ENCODE peak calls at places on chromosomes 3 and 15, in five cellular contexts. Y is right lobe of liver, H is uterus, P is kidney, E is tibial nerve. U is an unnamed sample.

GRCh38 chr15:72112111-72112510 is 5.8 kb downstream of the MYO9A start:
- DNase-seq in Y (no peak), H (no peak), P (no peak), E (no peak), U (no peak)

GRCh38 chr3:181808053-181808452 is 96.3 kb downstream of the SOX2 start:
- DNase-seq in Y (no peak), H (no peak), P (no peak), E (no peak), U (no peak)

GRCh38 chr3:67947808-67948508 is 293.5 kb upstream of the SUCLG2 start:
- DNase-seq in Y (no peak), H (no peak), P (peak), E (no peak), U (peak)

GRCh38 chr3:26236991-26237682 is 385.4 kb upstream of the LRRC3B start:
- DNase-seq in Y (no peak), H (no peak), P (no peak), E (no peak), U (no peak)

GRCh38 chr3:18369561-18370185 is 55.5 kb downstream of the SATB1 start:
- DNase-seq in Y (no peak), H (no peak), P (no peak), E (no peak), U (no peak)

GRCh38 chr3:19885468-19885867 is 48.5 kb downstream of the EFHB start:
- DNase-seq in Y (no peak), H (no peak), P (no peak), E (no peak), U (no peak)

GRCh38 chr15:71114887-71115566 is at the start of gene THSD4:
- DNase-seq in Y (peak), H (peak), P (peak), E (peak), U (peak)

GRCh38 chr15:93107646-93108045 is 18.6 kb upstream of the RGMA start:
- DNase-seq in Y (no peak), H (no peak), P (no peak), E (no peak), U (no peak)

GRCh38 chr3:190340071-190340470 is 17.8 kb upstream of the CLDN1 start:
- DNase-seq in Y (no peak), H (no peak), P (no peak), E (no peak), U (no peak)

GRCh38 chr15:43776718-43777292 is at the start of gene ELL3:
- DNase-seq in Y (peak), H (peak), P (peak), E (peak), U (no peak)

GRCh38 chr3:72496055-72496690 is 352.1 kb downstream of the SHQ1 start:
- DNase-seq in Y (no peak), H (no peak), P (no peak), E (no peak), U (no peak)

GRCh38 chr3:79534732-79535131 is 233.1 kb downstream of the ROBO1 start:
- DNase-seq in Y (no peak), H (no peak), P (no peak), E (no peak), U (no peak)

GRCh38 chr3:66938338-66938963 is 59.7 kb upstream of the KBTBD8 start:
- DNase-seq in Y (no peak), H (no peak), P (no peak), E (no peak), U (no peak)

GRCh38 chr15:75697523-75698398 is 14.9 kb downstream of the CSPG4 start:
- DNase-seq in Y (no peak), H (peak), P (no peak), E (no peak), U (no peak)

GRCh38 chr3:49498655-49499054 is 28.6 kb downstream of the DAG1 start:
- DNase-seq in Y (peak), H (no peak), P (no peak), E (no peak), U (no peak)

GRCh38 chr3:181761906-181762305 is 50.2 kb downstream of the SOX2 start:
- DNase-seq in Y (no peak), H (no peak), P (no peak), E (no peak), U (no peak)

GRCh38 chr3:155420869-155421486 is 127.5 kb upstream of the STRIT1 start:
- DNase-seq in Y (no peak), H (no peak), P (no peak), E (no peak), U (no peak)

GRCh38 chr3:134568790-134569189 is 82.0 kb downstream of the KY start:
- DNase-seq in Y (no peak), H (no peak), P (no peak), E (no peak), U (no peak)

GRCh38 chr15:42160110-42160509 is 3.7 kb upstream of the PLA2G4F start:
- DNase-seq in Y (no peak), H (no peak), P (no peak), E (no peak), U (no peak)

GRCh38 chr15:83514584-83514983 is 67.4 kb downstream of the SH3GL3 start:
- DNase-seq in Y (no peak), H (no peak), P (no peak), E (no peak), U (no peak)

DNA sequence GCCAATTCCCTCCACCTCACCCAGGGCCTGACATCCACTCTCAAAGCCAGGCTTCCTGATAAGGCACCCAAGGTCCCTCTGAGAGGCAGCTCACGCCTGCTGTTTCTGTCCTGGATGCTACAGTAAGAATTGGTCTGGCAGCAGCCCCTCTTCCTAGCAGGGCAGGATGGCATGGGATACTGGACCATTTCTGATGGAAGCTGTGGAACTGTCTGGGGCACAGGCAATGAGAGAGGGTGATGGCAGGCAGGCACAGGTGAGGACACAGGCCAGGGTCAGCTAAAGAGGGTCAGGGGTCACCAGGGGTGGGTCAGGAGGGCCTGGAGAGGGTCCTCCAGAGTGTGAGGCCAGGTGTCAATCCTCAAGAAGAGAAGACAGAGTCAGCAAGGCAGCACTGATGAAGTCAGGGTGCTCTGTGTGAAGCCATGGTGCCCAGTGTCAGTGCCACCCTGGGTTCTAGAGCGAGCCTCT is 41.9 kb upstream of the SLC41A3 start:
- DNase-seq in Y (no peak), H (peak), P (peak), E (no peak), U (no peak)
- H3K4me3 ChIP-seq in Y (no peak), H (no peak), P (no peak), E (no peak), U (no peak)

GRCh38 chr15:79193157-79193948 is 89.2 kb upstream of the ANKRD34C start:
- DNase-seq in Y (no peak), H (no peak), P (no peak), E (no peak), U (no peak)
- H3K27ac ChIP-seq in Y (no peak), H (no peak), P (no peak), E (no peak), U (no peak)

GRCh38 chr15:64841258-64842098 is at the start of gene PLEKHO2:
- DNase-seq in Y (peak), H (peak), P (peak), E (peak), U (peak)
- H3K4me3 ChIP-seq in Y (peak), H (peak), P (peak), E (peak), U (peak)

GRCh38 chr3:47961036-47961435 is 55.2 kb downstream of the MAP4 start:
- DNase-seq in Y (no peak), H (no peak), P (no peak), E (no peak), U (no peak)
- H3K27ac ChIP-seq in Y (no peak), H (no peak), P (no peak), E (no peak), U (no peak)

DNA sequence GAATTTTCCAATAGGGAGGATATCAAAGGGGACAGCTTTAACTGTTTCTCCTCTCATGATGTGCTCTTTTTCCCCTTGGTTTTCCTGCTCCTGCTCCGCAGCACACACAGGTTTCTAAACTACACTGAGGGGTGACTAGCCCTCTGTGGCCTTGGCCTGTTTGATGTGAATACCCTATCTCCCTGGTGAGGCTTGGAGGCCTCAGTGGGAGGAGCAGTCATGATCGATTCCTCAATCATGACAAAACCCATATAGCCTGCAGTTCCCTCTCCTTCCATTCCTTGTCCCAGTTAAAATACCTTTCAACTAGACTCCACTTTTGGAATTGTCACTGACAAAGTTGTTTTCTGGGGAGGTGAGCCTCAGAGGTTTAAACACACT is 24.0 kb upstream of the USP3 start:
- DNase-seq in Y (no peak), H (no peak), P (peak), E (no peak), U (no peak)
- H3K4me3 ChIP-seq in Y (no peak), H (no peak), P (no peak), E (no peak), U (no peak)